ENCODE peak calls at places on chromosomes 16 and 17, in eight cellular contexts. K, T, Z, D, C, V, O and B are unnamed samples.

GRCh38 chr17:29138991-29139682 is 41.1 kb downstream of the MYO18A start:
- DNase-seq in K (no peak), T (peak), Z (no peak), D (peak), C (no peak), V (no peak), O (peak), B (no peak)

GRCh38 chr17:72361892-72362291 is 241.1 kb downstream of the SOX9 start:
- DNase-seq in K (no peak), T (no peak), Z (no peak), D (no peak), C (no peak), V (no peak), O (no peak), B (no peak)

GRCh38 chr17:50298018-50298417 is 23.8 kb downstream of the TMEM92 start:
- DNase-seq in K (no peak), T (no peak), Z (no peak), D (no peak), C (no peak), V (no peak), O (no peak), B (no peak)

GRCh38 chr17:65324977-65325376 is 187.8 kb downstream of the RGS9 start:
- DNase-seq in K (peak), T (no peak), Z (peak), D (no peak), C (no peak), V (no peak), O (no peak), B (no peak)

GRCh38 chr17:51590071-51590470 is 329.7 kb downstream of the UTP18 start:
- DNase-seq in K (peak), T (peak), Z (no peak), D (no peak), C (no peak), V (no peak), O (no peak), B (no peak)

GRCh38 chr17:59074494-59074893 is 32.2 kb downstream of the TRIM37 start:
- DNase-seq in K (no peak), T (no peak), Z (no peak), D (no peak), C (no peak), V (no peak), O (no peak), B (no peak)

GRCh38 chr17:3788200-3788599 is 12.8 kb downstream of the ITGAE start:
- DNase-seq in K (no peak), T (no peak), Z (no peak), D (peak), C (no peak), V (no peak), O (no peak), B (no peak)

GRCh38 chr16:55275869-55276268 is 48.1 kb upstream of the IRX6 start:
- DNase-seq in K (no peak), T (no peak), Z (no peak), D (no peak), C (no peak), V (no peak), O (no peak), B (no peak)

GRCh38 chr16:85675528-85675927 is 13.2 kb downstream of the GINS2 start:
- DNase-seq in K (no peak), T (no peak), Z (no peak), D (peak), C (peak), V (peak), O (no peak), B (no peak)

GRCh38 chr17:11144358-11145233 is 96.4 kb upstream of the SHISA6 start:
- DNase-seq in K (no peak), T (no peak), Z (peak), D (peak), C (no peak), V (peak), O (no peak), B (no peak)

GRCh38 chr17:19372004-19372365 is 6.3 kb upstream of the MAPK7 start:
- DNase-seq in K (no peak), T (no peak), Z (no peak), D (no peak), C (no peak), V (no peak), O (no peak), B (no peak)

GRCh38 chr17:49498037-49498615 is 3.0 kb downstream of the NGFR start:
- DNase-seq in K (peak), T (no peak), Z (no peak), D (no peak), C (no peak), V (no peak), O (no peak), B (no peak)

GRCh38 chr16:11215935-11216556 is 40.0 kb downstream of the SOCS1 start:
- DNase-seq in K (no peak), T (no peak), Z (no peak), D (no peak), C (no peak), V (no peak), O (no peak), B (no peak)

GRCh38 chr17:44307387-44308186 is 814 bp upstream of the RUNDC3A start:
- DNase-seq in K (no peak), T (peak), Z (no peak), D (no peak), C (no peak), V (no peak), O (no peak), B (no peak)

GRCh38 chr17:35930211-35931065 is at the start of gene RDM1:
- DNase-seq in K (peak), T (peak), Z (no peak), D (peak), C (no peak), V (no peak), O (peak), B (peak)

GRCh38 chr16:56365552-56365951 is 59.8 kb downstream of the AMFR start:
- DNase-seq in K (no peak), T (no peak), Z (no peak), D (no peak), C (no peak), V (no peak), O (no peak), B (no peak)

GRCh38 chr17:72455562-72455961 is 334.7 kb downstream of the SOX9 start:
- DNase-seq in K (no peak), T (peak), Z (no peak), D (no peak), C (no peak), V (no peak), O (no peak), B (no peak)

GRCh38 chr17:13384626-13385025 is 217.1 kb downstream of the HS3ST3A1 start:
- DNase-seq in K (no peak), T (no peak), Z (no peak), D (no peak), C (no peak), V (peak), O (no peak), B (no peak)

GRCh38 chr17:51435641-51436091 is 175.3 kb downstream of the UTP18 start:
- DNase-seq in K (peak), T (peak), Z (no peak), D (peak), C (no peak), V (peak), O (peak), B (no peak)

DNA sequence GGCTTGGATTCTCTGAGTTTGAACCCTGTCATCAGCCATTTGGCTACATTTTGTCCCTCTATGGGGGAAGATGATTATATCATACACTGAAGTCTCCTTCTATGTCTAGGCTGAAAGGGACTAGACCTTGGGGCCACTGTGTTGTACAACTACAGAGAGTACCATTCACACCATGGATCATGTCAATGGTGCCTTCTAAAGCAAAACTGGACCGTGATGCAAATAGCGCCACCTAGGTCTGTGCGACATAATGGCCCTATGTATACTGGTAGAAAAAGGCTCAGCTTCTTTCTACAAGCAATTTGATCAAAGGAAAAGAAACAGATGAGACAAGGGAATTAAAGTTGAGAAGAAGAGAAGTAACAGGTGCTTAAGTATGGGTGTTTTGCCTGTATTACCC is 100.7 kb downstream of the LYRM1 start:
- DNase-seq in K (no peak), T (peak), Z (no peak), D (peak), C (no peak), V (peak), O (no peak), B (no peak)
- TF ChIP-seq CTCF in K (no peak), T (peak), Z (no peak), D (peak), C (peak), V (peak), O (peak), B (peak)

GRCh38 chr17:48012151-48012520 is 25.5 kb downstream of the COPZ2 start:
- DNase-seq in K (no peak), T (peak), Z (no peak), D (peak), C (no peak), V (no peak), O (peak), B (peak)
- TF ChIP-seq CTCF in K (no peak), T (no peak), Z (no peak), D (no peak), C (no peak), V (no peak), O (no peak), B (no peak)

GRCh38 chr16:3266873-3267537 is 10.6 kb upstream of the MEFV start:
- DNase-seq in K (no peak), T (peak), Z (no peak), D (peak), C (no peak), V (peak), O (no peak), B (no peak)
- TF ChIP-seq CTCF in K (peak), T (peak), Z (no peak), D (peak), C (peak), V (peak), O (peak), B (peak)

GRCh38 chr16:88806491-88807111 is 3.0 kb downstream of the CDT1 start:
- DNase-seq in K (no peak), T (no peak), Z (no peak), D (peak), C (no peak), V (no peak), O (no peak), B (no peak)

GRCh38 chr16:88807142-88807625 is 3.6 kb downstream of the CDT1 start:
- DNase-seq in K (no peak), T (no peak), Z (no peak), D (peak), C (no peak), V (no peak), O (no peak), B (no peak)

GRCh38 chr16:88809068-88809675 is 2.6 kb downstream of the APRT start:
- DNase-seq in K (no peak), T (peak), Z (no peak), D (peak), C (no peak), V (no peak), O (no peak), B (no peak)

GRCh38 chr16:88809676-88810165 is 2.0 kb downstream of the APRT start:
- DNase-seq in K (no peak), T (no peak), Z (no peak), D (peak), C (no peak), V (no peak), O (no peak), B (no peak)

DNA sequence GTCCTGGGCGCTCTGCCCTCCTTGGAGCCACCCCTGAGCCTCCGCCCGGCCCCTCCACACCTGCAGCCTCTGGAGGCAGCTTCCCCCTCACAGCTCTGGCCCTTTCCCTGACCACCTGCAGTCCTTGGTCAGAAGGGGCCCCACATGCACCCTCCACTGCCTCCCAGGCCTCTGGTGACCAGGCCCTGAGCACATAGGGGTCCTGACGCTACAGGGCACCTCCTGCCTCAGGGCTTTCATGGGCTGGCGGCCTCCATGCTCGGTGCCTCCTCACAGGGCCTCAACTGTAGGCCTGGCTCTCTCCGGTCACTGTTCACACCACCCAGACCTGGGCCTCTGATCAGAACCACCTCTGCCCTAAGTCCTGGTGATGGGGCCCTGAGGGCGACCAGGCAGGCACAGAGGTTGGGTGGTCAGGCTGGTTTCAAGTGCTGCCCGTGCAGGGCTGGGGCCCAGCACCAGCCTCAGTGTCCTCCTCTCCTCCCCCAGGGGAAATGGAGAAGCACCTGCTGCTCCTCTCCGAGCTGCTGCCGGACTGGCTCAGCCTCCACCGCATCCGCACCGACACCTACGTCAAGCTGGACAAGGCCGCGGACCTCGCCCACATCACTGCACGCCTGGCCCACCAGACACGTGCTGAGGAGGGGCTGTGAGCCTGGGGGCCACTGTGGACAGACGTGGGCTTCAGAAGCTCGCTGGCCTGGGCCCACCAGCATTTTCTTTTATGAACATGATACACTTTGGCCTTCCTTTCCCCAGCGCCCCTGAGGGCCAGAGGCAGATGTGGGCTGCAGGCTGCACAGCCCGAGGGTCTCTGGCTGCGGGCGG is 3.9 kb downstream of the APRT start:
- DNase-seq in K (no peak), T (no peak), Z (no peak), D (peak), C (no peak), V (no peak), O (no peak), B (no peak)
- TF ChIP-seq CTCF in K (no peak), T (no peak), Z (no peak), D (no peak), C (no peak), V (no peak), O (no peak), B (no peak)

DNA sequence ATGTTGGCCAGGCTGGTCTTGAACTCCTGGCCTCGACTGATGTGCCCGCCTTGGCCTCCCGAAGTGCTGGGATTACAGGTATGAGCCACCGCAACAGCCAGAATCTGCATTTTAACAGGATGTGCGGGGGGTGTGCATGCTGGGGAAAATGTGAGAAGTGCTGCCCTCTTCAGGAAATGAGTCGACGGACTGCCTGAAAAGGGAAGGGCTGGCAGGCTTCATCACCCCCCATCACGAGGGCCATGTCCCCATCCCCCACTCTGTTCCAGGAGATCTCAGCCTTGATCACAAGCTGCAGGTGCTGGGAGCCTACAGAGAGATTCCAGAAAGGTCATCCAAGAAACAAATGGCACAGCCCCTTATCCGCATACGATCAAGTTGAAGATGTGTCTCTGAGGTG is 195.3 kb upstream of the RPL38 start:
- DNase-seq in K (no peak), T (no peak), Z (no peak), D (peak), C (no peak), V (peak), O (no peak), B (no peak)
- TF ChIP-seq CTCF in K (no peak), T (peak), Z (no peak), D (peak), C (no peak), V (peak), O (no peak), B (peak)

GRCh38 chr17:61072648-61073047 is 327.0 kb upstream of the TBX2 start:
- DNase-seq in K (no peak), T (no peak), Z (no peak), D (no peak), C (no peak), V (no peak), O (no peak), B (no peak)

GRCh38 chr17:61076649-61077048 is 323.0 kb upstream of the TBX2 start:
- DNase-seq in K (no peak), T (no peak), Z (no peak), D (no peak), C (peak), V (peak), O (no peak), B (no peak)

GRCh38 chr17:61070649-61071048 is 329.0 kb upstream of the TBX2 start:
- DNase-seq in K (no peak), T (no peak), Z (no peak), D (no peak), C (no peak), V (no peak), O (no peak), B (no peak)

GRCh38 chr17:61075988-61076387 is 323.7 kb upstream of the TBX2 start:
- DNase-seq in K (no peak), T (no peak), Z (no peak), D (no peak), C (no peak), V (no peak), O (no peak), B (no peak)

GRCh38 chr17:61073799-61074513 is 325.7 kb upstream of the TBX2 start:
- DNase-seq in K (no peak), T (no peak), Z (no peak), D (no peak), C (no peak), V (no peak), O (no peak), B (no peak)
- TF ChIP-seq CTCF in K (no peak), T (no peak), Z (no peak), D (no peak), C (no peak), V (no peak), O (no peak), B (no peak)

DNA sequence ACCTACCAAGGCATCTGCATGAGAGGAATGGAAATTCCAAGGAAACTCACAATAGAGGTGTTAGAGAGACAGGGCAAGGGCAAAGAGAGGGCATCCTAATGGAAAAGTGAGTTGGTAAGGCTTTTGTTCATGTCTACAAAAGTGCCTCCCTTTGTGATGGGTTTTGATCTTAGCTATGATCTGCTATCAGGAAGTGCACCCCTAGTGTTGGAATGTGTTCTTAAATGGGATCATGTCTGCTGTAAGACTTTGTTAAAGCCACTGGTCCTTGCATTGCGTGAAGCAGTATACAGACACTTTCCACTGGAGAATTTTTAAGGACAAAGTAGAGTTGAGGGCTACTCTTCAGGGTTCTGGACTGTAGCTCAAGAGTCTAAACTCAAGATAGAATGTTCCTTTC is 92.0 kb downstream of the MAP2K6 start:
- DNase-seq in K (no peak), T (no peak), Z (no peak), D (peak), C (no peak), V (peak), O (no peak), B (no peak)
- TF ChIP-seq CTCF in K (peak), T (peak), Z (no peak), D (peak), C (peak), V (peak), O (no peak), B (peak)

GRCh38 chr16:3021449-3022207 is 1.5 kb downstream of the TNFRSF12A start:
- DNase-seq in K (peak), T (peak), Z (peak), D (peak), C (peak), V (peak), O (peak), B (peak)

GRCh38 chr16:3022208-3022696 is 1.5 kb downstream of the HCFC1R1 start:
- DNase-seq in K (peak), T (peak), Z (peak), D (peak), C (peak), V (peak), O (peak), B (no peak)

GRCh38 chr16:3020604-3021448 is 658 bp downstream of the TNFRSF12A start:
- DNase-seq in K (peak), T (peak), Z (peak), D (peak), C (peak), V (peak), O (peak), B (no peak)

GRCh38 chr16:3019594-3020246 is 448 bp upstream of the TNFRSF12A start:
- DNase-seq in K (no peak), T (no peak), Z (no peak), D (no peak), C (no peak), V (no peak), O (no peak), B (no peak)

GRCh38 chr16:3020247-3020603 is at the start of gene TNFRSF12A:
- DNase-seq in K (peak), T (peak), Z (peak), D (peak), C (peak), V (peak), O (peak), B (no peak)
- TF ChIP-seq CTCF in K (no peak), T (no peak), Z (no peak), D (no peak), C (no peak), V (no peak), O (no peak), B (peak)